ENCODE peak calls at places on chromosomes 13 and 19, in nine cellular contexts. P is tibial nerve; M is amygdala; Q is fibroblast of the aortic adventitia; D is thoracic aorta; G is D341Med; K is iris pigment epithelial cell; W is NCI-H1105; Z is activated CD4-positive, alpha-beta T cell treated with anti-CD3 and anti-CD28 coated beads for 1 hour. T is an unnamed sample.
A peak's percentile ranks its signal among the peaks of the same experiment; 100 is the strongest.

GRCh38 chr13:104286566-104287290 is 1220.5 kb upstream of the SLC10A2 start:
- DNase-seq in M (no peak), Q (no peak), K (peak; percentile 12), W (no peak), P (no peak), Z (no peak), D (no peak), G (no peak), T (no peak)

GRCh38 chr19:21922276-21922675 is 86.3 kb upstream of the ZNF43 start:
- DNase-seq in Q (no peak), D (no peak), K (no peak), M (no peak), W (no peak), G (no peak), P (no peak), Z (no peak), T (no peak)

GRCh38 chr13:26184791-26185250 is 37.3 kb downstream of the RNF6 start:
- DNase-seq in G (peak; percentile 70), Q (peak; percentile 79), Z (peak; percentile 46), P (peak; percentile 17), W (peak; percentile 22), M (peak; percentile 62), K (peak; percentile 73), D (no peak), T (peak; percentile 40)

GRCh38 chr13:75461314-75461713 is 20.7 kb downstream of the TBC1D4 start:
- DNase-seq in Q (no peak), Z (no peak), G (no peak), M (no peak), K (peak; percentile 10), D (no peak), P (no peak), W (no peak), T (no peak)

GRCh38 chr13:43986395-43986794 is 106.7 kb downstream of the LACC1 start:
- DNase-seq in P (no peak), Q (no peak), W (peak; percentile 44), G (no peak), M (no peak), Z (no peak), D (no peak), K (no peak), T (no peak)

GRCh38 chr13:29883941-29884518 is 33.6 kb upstream of the UBL3 start:
- DNase-seq in D (no peak), M (no peak), Q (peak; percentile 63), G (no peak), W (no peak), P (no peak), Z (no peak), K (no peak), T (no peak)

GRCh38 chr13:44335463-44335862 is 38.2 kb upstream of the SERP2 start:
- DNase-seq in P (no peak), K (no peak), M (no peak), Z (no peak), Q (no peak), W (no peak), D (no peak), G (no peak), T (no peak)

GRCh38 chr19:33714149-33714548 is 82.5 kb upstream of the KCTD15 start:
- DNase-seq in W (no peak), M (no peak), K (no peak), Q (no peak), D (no peak), G (no peak), P (no peak), Z (no peak), T (no peak)

GRCh38 chr13:112959206-112959605 is 9.8 kb upstream of the MCF2L start:
- DNase-seq in G (no peak), M (peak; percentile 57), P (no peak), Q (no peak), W (no peak), K (no peak), D (no peak), Z (no peak), T (no peak)

GRCh38 chr13:99331881-99332293 is 24.7 kb upstream of the GPR183 start:
- DNase-seq in Q (no peak), G (no peak), M (no peak), P (no peak), Z (no peak), D (no peak), W (no peak), K (no peak), T (no peak)

GRCh38 chr13:31207630-31208549 is 8.1 kb downstream of the B3GLCT start:
- DNase-seq in W (peak; percentile 44), M (no peak), P (no peak), Q (peak; percentile 73), Z (no peak), K (peak; percentile 64), G (no peak), D (no peak), T (no peak)

GRCh38 chr19:3470500-3471128 is 9.7 kb downstream of the SMIM24 start:
- DNase-seq in D (no peak), G (no peak), K (no peak), M (no peak), W (no peak), Z (no peak), Q (no peak), P (no peak), T (no peak)

GRCh38 chr13:97191615-97192014 is 30.5 kb upstream of the MBNL2 start:
- DNase-seq in P (no peak), D (no peak), M (peak; percentile 64), K (no peak), G (no peak), Q (no peak), W (no peak), Z (no peak), T (no peak)

GRCh38 chr19:12611361-12611699 is 610 bp downstream of the ZNF791 start:
- DNase-seq in Q (peak; percentile 78), W (peak; percentile 73), D (peak; percentile 38), P (peak; percentile 63), M (peak; percentile 61), K (peak; percentile 73), G (peak; percentile 86), Z (no peak), T (no peak)

GRCh38 chr19:39983695-39984302 is 12.8 kb downstream of the PSMC4 start:
- DNase-seq in D (no peak), W (no peak), Z (no peak), G (no peak), P (no peak), Q (no peak), K (no peak), M (no peak), T (no peak)

GRCh38 chr19:49133621-49134454 is 14.5 kb downstream of the PPFIA3 start:
- DNase-seq in K (peak; percentile 48), Q (peak; percentile 22), W (peak; percentile 74), G (no peak), M (no peak), D (no peak), Z (no peak), P (no peak), T (no peak)

GRCh38 chr13:94950303-94950702 is 238.0 kb upstream of the SOX21 start:
- DNase-seq in D (no peak), Z (no peak), G (peak; percentile 38), Q (peak; percentile 7), M (peak; percentile 8), P (no peak), K (no peak), W (no peak), T (no peak)

GRCh38 chr19:18340990-18341868 is 831 bp downstream of the PGPEP1 start:
- DNase-seq in K (peak; percentile 36), W (peak; percentile 21), G (peak; percentile 47), P (peak; percentile 21), M (peak; percentile 26), Z (peak; percentile 54), Q (peak; percentile 23), D (no peak), T (peak; percentile 25)

GRCh38 chr13:47168086-47168485 is 271.2 kb upstream of the HTR2A start:
- DNase-seq in G (no peak), P (no peak), D (no peak), Q (peak; percentile 20), Z (no peak), K (peak; percentile 63), M (no peak), W (no peak), T (no peak)